ENCODE peak calls at places on chromosomes 16 and 17, in ten cellular contexts. J, U, F, W, V, M, G, P, S and H are unnamed samples.
A peak's percentile ranks its signal among the peaks of the same experiment; 100 is the strongest.

GRCh38 chr16:80703391-80704071 is 100.9 kb downstream of the CDYL2 start:
- DNase-seq in J (no peak), U (no peak), F (no peak), W (no peak), V (no peak), M (no peak), G (no peak), P (peak; percentile 57), S (no peak), H (no peak)

GRCh38 chr17:21523482-21524210 is 147.5 kb downstream of the KCNJ12 start:
- DNase-seq in J (no peak), U (no peak), F (no peak), W (no peak), V (no peak), M (no peak), G (no peak), P (peak; percentile 72), S (no peak), H (no peak)

GRCh38 chr17:38402897-38403296 is 25.4 kb upstream of the ARHGAP23 start:
- DNase-seq in J (no peak), U (no peak), F (no peak), W (no peak), V (no peak), M (no peak), G (no peak), P (no peak), S (no peak), H (no peak)

GRCh38 chr16:28309811-28310311 is 17.5 kb downstream of the SBK1 start:
- DNase-seq in J (no peak), U (no peak), F (peak; percentile 86), W (no peak), V (no peak), M (peak; percentile 35), G (peak; percentile 32), P (no peak), S (no peak), H (no peak)

GRCh38 chr17:78271419-78272160 is 40.2 kb downstream of the TMEM235 start:
- DNase-seq in J (no peak), U (no peak), F (no peak), W (no peak), V (no peak), M (no peak), G (no peak), P (no peak), S (no peak), H (no peak)

GRCh38 chr16:55421225-55421624 is 57.8 kb upstream of the MMP2 start:
- DNase-seq in J (no peak), U (no peak), F (no peak), W (no peak), V (no peak), M (no peak), G (no peak), P (no peak), S (no peak), H (no peak)

GRCh38 chr17:62675260-62675659 is 47.8 kb downstream of the MRC2 start:
- DNase-seq in J (no peak), U (no peak), F (no peak), W (no peak), V (peak; percentile 42), M (no peak), G (no peak), P (no peak), S (no peak), H (no peak)

GRCh38 chr16:75401697-75402096 is 31.6 kb downstream of the CFDP1 start:
- DNase-seq in J (no peak), U (no peak), F (no peak), W (no peak), V (no peak), M (no peak), G (no peak), P (no peak), S (no peak), H (no peak)

GRCh38 chr17:83200231-83200699 is 120.9 kb downstream of the METRNL start:
- DNase-seq in J (no peak), U (no peak), F (peak; percentile 83), W (peak; percentile 62), V (no peak), M (peak; percentile 76), G (peak; percentile 39), P (peak; percentile 96), S (no peak), H (no peak)

GRCh38 chr16:65196696-65197095 is 74.8 kb upstream of the CDH11 start:
- DNase-seq in J (no peak), U (no peak), F (no peak), W (no peak), V (no peak), M (no peak), G (no peak), P (no peak), S (no peak), H (no peak)

GRCh38 chr17:47968836-47969235 is 2.1 kb upstream of the CDK5RAP3 start:
- DNase-seq in J (no peak), U (no peak), F (no peak), W (no peak), V (no peak), M (no peak), G (no peak), P (no peak), S (no peak), H (no peak)

GRCh38 chr17:44707755-44708400 is 587 bp upstream of the DBF4B start:
- DNase-seq in J (no peak), U (no peak), F (no peak), W (no peak), V (no peak), M (no peak), G (no peak), P (no peak), S (no peak), H (no peak)

GRCh38 chr17:78957076-78957475 is 22.6 kb downstream of the LGALS3BP start:
- DNase-seq in J (peak; percentile 19), U (no peak), F (no peak), W (no peak), V (no peak), M (no peak), G (no peak), P (no peak), S (peak; percentile 78), H (no peak)

GRCh38 chr16:58459344-58460218 is 40.4 kb upstream of the NDRG4 start:
- DNase-seq in J (peak; percentile 63), U (peak; percentile 55), F (peak; percentile 80), W (no peak), V (no peak), M (no peak), G (no peak), P (no peak), S (peak; percentile 90), H (no peak)

GRCh38 chr16:25064967-25065366 is 46.6 kb upstream of the LCMT1 start:
- DNase-seq in J (no peak), U (no peak), F (no peak), W (no peak), V (peak; percentile 7), M (no peak), G (no peak), P (no peak), S (no peak), H (no peak)

GRCh38 chr16:30927789-30928378 is 4.5 kb downstream of the FBXL19 start:
- DNase-seq in J (no peak), U (no peak), F (peak; percentile 57), W (peak; percentile 61), V (peak; percentile 79), M (no peak), G (peak; percentile 63), P (peak; percentile 90), S (peak; percentile 68), H (no peak)

GRCh38 chr17:81160306-81160705 is 5.0 kb upstream of the PVALEF start:
- DNase-seq in J (no peak), U (no peak), F (no peak), W (peak; percentile 68), V (no peak), M (peak; percentile 62), G (no peak), P (no peak), S (no peak), H (no peak)

GRCh38 chr16:70529051-70529777 is 5.6 kb downstream of the SF3B3 start:
- DNase-seq in J (peak; percentile 70), U (peak; percentile 53), F (no peak), W (no peak), V (no peak), M (no peak), G (peak; percentile 37), P (no peak), S (peak; percentile 27), H (no peak)

GRCh38 chr17:2929881-2930533 is 133.4 kb downstream of the OR1D5 start:
- DNase-seq in J (no peak), U (peak; percentile 67), F (peak; percentile 41), W (peak; percentile 39), V (no peak), M (peak; percentile 35), G (peak; percentile 22), P (no peak), S (no peak), H (no peak)

GRCh38 chr17:58172369-58173071 is 5.7 kb downstream of the OR4D2 start:
- DNase-seq in J (no peak), U (peak; percentile 69), F (peak; percentile 37), W (no peak), V (no peak), M (no peak), G (peak; percentile 56), P (no peak), S (peak; percentile 21), H (no peak)

GRCh38 chr16:24822974-24823373 is 22.8 kb upstream of the SLC5A11 start:
- DNase-seq in J (no peak), U (no peak), F (no peak), W (no peak), V (no peak), M (no peak), G (no peak), P (no peak), S (no peak), H (no peak)

GRCh38 chr16:66894948-66895696 is 14.8 kb downstream of the PDP2 start:
- DNase-seq in J (peak; percentile 71), U (peak; percentile 83), F (peak; percentile 72), W (peak; percentile 70), V (peak; percentile 58), M (peak; percentile 63), G (peak; percentile 78), P (no peak), S (peak; percentile 70), H (peak; percentile 56)

GRCh38 chr17:40598928-40599627 is 33.8 kb upstream of the CCR7 start:
- DNase-seq in J (no peak), U (no peak), F (peak; percentile 80), W (peak; percentile 20), V (no peak), M (no peak), G (peak; percentile 96), P (no peak), S (no peak), H (no peak)

GRCh38 chr16:85759631-85760419 is 8.9 kb upstream of the C16orf74 start:
- DNase-seq in J (no peak), U (peak; percentile 61), F (peak; percentile 49), W (no peak), V (no peak), M (no peak), G (peak; percentile 69), P (no peak), S (no peak), H (no peak)

GRCh38 chr16:28917095-28917494 is 7.9 kb downstream of the RABEP2 start:
- DNase-seq in J (no peak), U (no peak), F (no peak), W (no peak), V (no peak), M (no peak), G (no peak), P (no peak), S (no peak), H (no peak)

GRCh38 chr16:88595101-88595500 is 24.9 kb downstream of the ZC3H18 start:
- DNase-seq in J (no peak), U (no peak), F (no peak), W (peak; percentile 38), V (no peak), M (peak; percentile 39), G (no peak), P (no peak), S (no peak), H (no peak)

GRCh38 chr16:66754211-66754610 is 2.8 kb upstream of the DYNC1LI2 start:
- DNase-seq in J (no peak), U (no peak), F (no peak), W (no peak), V (no peak), M (no peak), G (no peak), P (no peak), S (no peak), H (no peak)

GRCh38 chr17:32142038-32142856 is at the start of gene RHOT1:
- DNase-seq in J (peak; percentile 89), U (peak; percentile 83), F (peak; percentile 76), W (peak; percentile 81), V (peak; percentile 55), M (peak; percentile 72), G (peak; percentile 85), P (peak; percentile 94), S (peak; percentile 86), H (peak; percentile 71)